ENCODE peak calls at places on chromosomes 4 and X, in ten cellular contexts. F, B, N, A, U, O, Z, R, Y and E are unnamed samples.

GRCh38 chrX:83916525-83916924 is 55.6 kb downstream of the CYLC1 start:
- DNase-seq in B (no peak), N (no peak), O (no peak), R (peak; percentile 3), Y (no peak), A (no peak), Z (no peak), U (no peak), F (peak; percentile 11), E (no peak)

GRCh38 chrX:141838016-141838415 is at the start of gene MAGEC3:
- DNase-seq in U (no peak), F (no peak), B (no peak), Z (no peak), A (no peak), O (no peak), Y (no peak), R (no peak), N (no peak), E (no peak)

GRCh38 chr4:52987401-52988056 is 125.4 kb downstream of the RASL11B start:
- DNase-seq in O (no peak), A (no peak), Y (no peak), Z (no peak), R (no peak), N (no peak), B (no peak), F (no peak), U (no peak), E (no peak)

GRCh38 chrX:9595131-9595530 is 130.3 kb downstream of the TBL1X start:
- DNase-seq in A (no peak), U (no peak), Y (no peak), F (no peak), Z (no peak), B (no peak), N (no peak), O (no peak), R (no peak), E (no peak)

GRCh38 chr4:99754756-99755155 is 61.9 kb upstream of the DAPP1 start:
- DNase-seq in Z (no peak), A (no peak), U (no peak), R (no peak), O (no peak), Y (no peak), B (no peak), N (no peak), F (no peak), E (no peak)

GRCh38 chr4:141643557-141643956 is 7.2 kb downstream of the IL15 start:
- DNase-seq in O (no peak), Y (no peak), Z (no peak), B (peak; percentile 23), A (no peak), F (peak; percentile 92), R (no peak), U (no peak), N (peak; percentile 42), E (no peak)

GRCh38 chr4:19227701-19228100 is 1024.0 kb upstream of the SLIT2 start:
- DNase-seq in R (no peak), O (no peak), A (no peak), Z (no peak), U (no peak), B (no peak), Y (no peak), F (peak; percentile 66), N (no peak), E (no peak)

GRCh38 chr4:175470141-175470540 is 341.9 kb downstream of the GPM6A start:
- DNase-seq in F (peak; percentile 72), N (no peak), A (no peak), R (no peak), U (no peak), B (no peak), Z (no peak), O (no peak), Y (no peak), E (no peak)

GRCh38 chr4:161121451-161121850 is 1042.3 kb downstream of the FSTL5 start:
- DNase-seq in A (no peak), U (no peak), Z (no peak), F (peak; percentile 60), R (no peak), N (no peak), Y (no peak), O (no peak), B (no peak), E (no peak)

GRCh38 chr4:108168213-108168671 is 490 bp downstream of the LEF1 start:
- DNase-seq in B (no peak), R (no peak), O (no peak), F (no peak), N (no peak), U (no peak), Y (no peak), Z (no peak), A (no peak), E (no peak)

GRCh38 chrX:19902110-19902509 is 14.7 kb upstream of the SH3KBP1 start:
- DNase-seq in F (no peak), Z (no peak), Y (no peak), N (no peak), A (no peak), B (no peak), O (no peak), U (no peak), R (no peak), E (no peak)

GRCh38 chrX:47232197-47232802 is 509 bp upstream of the USP11 start:
- DNase-seq in Y (no peak), B (no peak), A (no peak), O (no peak), Z (no peak), R (no peak), F (peak; percentile 10), U (no peak), N (no peak), E (no peak)

GRCh38 chr4:26525136-26525535 is 34.9 kb upstream of the CCKAR start:
- DNase-seq in A (no peak), N (no peak), F (peak; percentile 70), B (no peak), Z (no peak), O (no peak), U (no peak), R (no peak), Y (no peak), E (no peak)

GRCh38 chrX:7127058-7127457 is 20.5 kb upstream of the STS start:
- DNase-seq in F (no peak), Z (no peak), U (no peak), O (no peak), R (no peak), N (no peak), Y (no peak), A (no peak), B (no peak), E (no peak)

GRCh38 chrX:16739574-16739973 is 20.2 kb downstream of the SYAP1 start:
- DNase-seq in Y (no peak), B (no peak), R (no peak), U (no peak), F (no peak), O (no peak), A (no peak), Z (no peak), N (no peak), E (no peak)

GRCh38 chr4:15451866-15452765 is 17.6 kb upstream of the CC2D2A start:
- DNase-seq in A (no peak), O (no peak), F (peak; percentile 92), Z (no peak), R (no peak), B (no peak), Y (no peak), N (peak; percentile 91), U (no peak), E (no peak)

GRCh38 chr4:168598191-168598590 is 101.3 kb downstream of the PALLD start:
- DNase-seq in U (no peak), Z (no peak), Y (no peak), F (no peak), A (no peak), O (no peak), N (no peak), B (no peak), R (no peak), E (no peak)

GRCh38 chr4:168028568-168028967 is 63.8 kb upstream of the ANXA10 start:
- DNase-seq in R (no peak), A (no peak), F (peak; percentile 53), Y (no peak), U (no peak), O (no peak), B (peak; percentile 28), N (no peak), Z (no peak), E (no peak)

GRCh38 chr4:40395166-40395900 is 60.2 kb downstream of the CHRNA9 start:
- DNase-seq in B (no peak), F (no peak), O (no peak), R (no peak), A (no peak), U (no peak), Y (no peak), N (no peak), Z (no peak), E (no peak)

GRCh38 chr4:163484906-163485305 is 9.6 kb upstream of the TMA16 start:
- DNase-seq in R (peak; percentile 66), A (no peak), O (no peak), F (peak; percentile 56), B (peak; percentile 50), N (peak; percentile 28), Y (no peak), Z (peak; percentile 31), U (peak; percentile 55), E (no peak)

GRCh38 chr4:134787315-134787714 is 585.7 kb upstream of the PABPC4L start:
- DNase-seq in Z (no peak), A (no peak), B (no peak), N (no peak), Y (no peak), U (no peak), F (peak; percentile 51), O (no peak), R (no peak), E (no peak)

GRCh38 chrX:19735244-19735643 is 152.2 kb downstream of the SH3KBP1 start:
- DNase-seq in Y (no peak), N (no peak), B (no peak), R (no peak), F (no peak), A (no peak), Z (no peak), O (no peak), U (no peak), E (no peak)

GRCh38 chr4:76597423-76597979 is 162.5 kb downstream of the SHROOM3 start:
- DNase-seq in Z (no peak), N (no peak), U (no peak), A (no peak), R (no peak), F (no peak), Y (no peak), O (no peak), B (no peak), E (no peak)

GRCh38 chrX:429266-429825 is 42.6 kb upstream of the PPP2R3B start:
- DNase-seq in O (no peak), U (no peak), B (no peak), F (no peak), R (no peak), Z (no peak), A (peak; percentile 30), Y (no peak), N (no peak), E (no peak)

GRCh38 chr4:56038763-56039162 is 90.0 kb downstream of the CEP135 start:
- DNase-seq in N (no peak), B (no peak), A (no peak), O (no peak), R (peak; percentile 18), F (peak; percentile 24), Y (no peak), U (no peak), Z (no peak), E (no peak)

GRCh38 chr4:104128850-104129213 is 365.9 kb downstream of the CXXC4 start:
- DNase-seq in U (no peak), Y (no peak), F (no peak), N (no peak), O (no peak), R (no peak), B (peak; percentile 3), A (no peak), Z (no peak), E (no peak)

GRCh38 chr4:58275856-58276255 is 1165.7 kb upstream of the IGFBP7 start:
- DNase-seq in N (no peak), U (no peak), F (peak; percentile 1), Y (no peak), B (no peak), A (no peak), O (no peak), Z (no peak), R (no peak), E (no peak)

GRCh38 chrX:275967-276587 is 5.1 kb upstream of the PLCXD1 start:
- DNase-seq in A (peak; percentile 69), Z (peak; percentile 78), U (peak; percentile 62), O (no peak), B (peak; percentile 37), Y (no peak), F (peak; percentile 69), R (no peak), N (no peak), E (no peak)